ENCODE peak calls at places on chromosomes 11 and 22, in ten cellular contexts. One of them, this sample, is unnamed.

GRCh38 chr11:9982127-9982795 is 311.8 kb downstream of the SBF2 start:
- DNase-seq in NCI-H1105: no peak
- DNase-seq in neuronal stem cell: no peak
- DNase-seq in mesothelial cell of epicardium: no peak
- DNase-seq in fibroblast of pulmonary artery: no peak
- DNase-seq in stimulated activated CD4-positive, alpha-beta T cell treated with anti-CD3 and anti-CD28 coated beads, Interleukin-2, amount 100 ng/mL, for 4 hours: no peak
- DNase-seq in NCI-H2171: no peak
- DNase-seq in RCC 7860: no peak
- DNase-seq in coronary artery: no peak
- DNase-seq in heart left ventricle: no peak
- DNase-seq in this sample: no peak

GRCh38 chr11:122333476-122333875 is 217.5 kb upstream of the BLID start:
- DNase-seq in NCI-H1105: no peak
- DNase-seq in neuronal stem cell: no peak
- DNase-seq in mesothelial cell of epicardium: no peak
- DNase-seq in fibroblast of pulmonary artery: no peak
- DNase-seq in stimulated activated CD4-positive, alpha-beta T cell treated with anti-CD3 and anti-CD28 coated beads, Interleukin-2, amount 100 ng/mL, for 4 hours: no peak
- DNase-seq in NCI-H2171: no peak
- DNase-seq in RCC 7860: no peak
- DNase-seq in coronary artery: no peak
- DNase-seq in heart left ventricle: no peak
- DNase-seq in this sample: no peak

GRCh38 chr11:75276696-75277095 is 36.1 kb downstream of the TPBGL start:
- DNase-seq in NCI-H1105: peak; percentile 93
- DNase-seq in neuronal stem cell: no peak
- DNase-seq in mesothelial cell of epicardium: no peak
- DNase-seq in fibroblast of pulmonary artery: no peak
- DNase-seq in stimulated activated CD4-positive, alpha-beta T cell treated with anti-CD3 and anti-CD28 coated beads, Interleukin-2, amount 100 ng/mL, for 4 hours: no peak
- DNase-seq in NCI-H2171: peak; percentile 69
- DNase-seq in RCC 7860: no peak
- DNase-seq in coronary artery: no peak
- DNase-seq in heart left ventricle: no peak
- DNase-seq in this sample: no peak

GRCh38 chr11:33668468-33668825 is 32.2 kb downstream of the C11orf91 start:
- DNase-seq in NCI-H1105: peak; percentile 70
- DNase-seq in neuronal stem cell: no peak
- DNase-seq in mesothelial cell of epicardium: no peak
- DNase-seq in fibroblast of pulmonary artery: no peak
- DNase-seq in stimulated activated CD4-positive, alpha-beta T cell treated with anti-CD3 and anti-CD28 coated beads, Interleukin-2, amount 100 ng/mL, for 4 hours: no peak
- DNase-seq in NCI-H2171: peak; percentile 88
- DNase-seq in RCC 7860: no peak
- DNase-seq in coronary artery: no peak
- DNase-seq in heart left ventricle: no peak
- DNase-seq in this sample: no peak

GRCh38 chr22:23053912-23054530 is 16.3 kb upstream of the GNAZ start:
- DNase-seq in NCI-H1105: no peak
- DNase-seq in neuronal stem cell: no peak
- DNase-seq in mesothelial cell of epicardium: no peak
- DNase-seq in fibroblast of pulmonary artery: no peak
- DNase-seq in stimulated activated CD4-positive, alpha-beta T cell treated with anti-CD3 and anti-CD28 coated beads, Interleukin-2, amount 100 ng/mL, for 4 hours: no peak
- DNase-seq in NCI-H2171: no peak
- DNase-seq in RCC 7860: no peak
- DNase-seq in coronary artery: peak; percentile 58
- DNase-seq in heart left ventricle: no peak
- DNase-seq in this sample: peak; percentile 87

GRCh38 chr11:11179239-11179638 is 173.8 kb downstream of the CSNK2A3 start:
- DNase-seq in NCI-H1105: no peak
- DNase-seq in neuronal stem cell: no peak
- DNase-seq in mesothelial cell of epicardium: no peak
- DNase-seq in fibroblast of pulmonary artery: peak; percentile 48
- DNase-seq in stimulated activated CD4-positive, alpha-beta T cell treated with anti-CD3 and anti-CD28 coated beads, Interleukin-2, amount 100 ng/mL, for 4 hours: no peak
- DNase-seq in NCI-H2171: no peak
- DNase-seq in RCC 7860: peak; percentile 70
- DNase-seq in coronary artery: no peak
- DNase-seq in heart left ventricle: no peak
- DNase-seq in this sample: no peak

GRCh38 chr11:45610627-45611026 is 54.8 kb downstream of the CHST1 start:
- DNase-seq in NCI-H1105: no peak
- DNase-seq in neuronal stem cell: no peak
- DNase-seq in mesothelial cell of epicardium: no peak
- DNase-seq in fibroblast of pulmonary artery: no peak
- DNase-seq in stimulated activated CD4-positive, alpha-beta T cell treated with anti-CD3 and anti-CD28 coated beads, Interleukin-2, amount 100 ng/mL, for 4 hours: no peak
- DNase-seq in NCI-H2171: no peak
- DNase-seq in RCC 7860: no peak
- DNase-seq in coronary artery: no peak
- DNase-seq in heart left ventricle: peak; percentile 39
- DNase-seq in this sample: no peak

GRCh38 chr11:95076416-95076815 is 9.7 kb downstream of the SRSF8 start:
- DNase-seq in NCI-H1105: no peak
- DNase-seq in neuronal stem cell: no peak
- DNase-seq in mesothelial cell of epicardium: no peak
- DNase-seq in fibroblast of pulmonary artery: peak; percentile 97
- DNase-seq in stimulated activated CD4-positive, alpha-beta T cell treated with anti-CD3 and anti-CD28 coated beads, Interleukin-2, amount 100 ng/mL, for 4 hours: no peak
- DNase-seq in NCI-H2171: no peak
- DNase-seq in RCC 7860: no peak
- DNase-seq in coronary artery: no peak
- DNase-seq in heart left ventricle: no peak
- DNase-seq in this sample: no peak

GRCh38 chr22:46963672-46964545 is 201.5 kb downstream of the TBC1D22A start:
- DNase-seq in NCI-H1105: peak; percentile 84
- DNase-seq in neuronal stem cell: no peak
- DNase-seq in mesothelial cell of epicardium: no peak
- DNase-seq in fibroblast of pulmonary artery: no peak
- DNase-seq in stimulated activated CD4-positive, alpha-beta T cell treated with anti-CD3 and anti-CD28 coated beads, Interleukin-2, amount 100 ng/mL, for 4 hours: no peak
- DNase-seq in NCI-H2171: peak; percentile 17
- DNase-seq in RCC 7860: no peak
- DNase-seq in coronary artery: no peak
- DNase-seq in heart left ventricle: no peak
- DNase-seq in this sample: no peak

GRCh38 chr22:43238526-43239006 is 51.6 kb upstream of the TTLL12 start:
- DNase-seq in NCI-H1105: no peak
- DNase-seq in neuronal stem cell: no peak
- DNase-seq in mesothelial cell of epicardium: no peak
- DNase-seq in fibroblast of pulmonary artery: no peak
- DNase-seq in stimulated activated CD4-positive, alpha-beta T cell treated with anti-CD3 and anti-CD28 coated beads, Interleukin-2, amount 100 ng/mL, for 4 hours: no peak
- DNase-seq in NCI-H2171: no peak
- DNase-seq in RCC 7860: no peak
- DNase-seq in coronary artery: no peak
- DNase-seq in heart left ventricle: no peak
- DNase-seq in this sample: no peak

GRCh38 chr11:76201672-76202412 is 4.5 kb downstream of the WNT11 start:
- DNase-seq in NCI-H1105: no peak
- DNase-seq in neuronal stem cell: no peak
- DNase-seq in mesothelial cell of epicardium: no peak
- DNase-seq in fibroblast of pulmonary artery: no peak
- DNase-seq in stimulated activated CD4-positive, alpha-beta T cell treated with anti-CD3 and anti-CD28 coated beads, Interleukin-2, amount 100 ng/mL, for 4 hours: no peak
- DNase-seq in NCI-H2171: no peak
- DNase-seq in RCC 7860: no peak
- DNase-seq in coronary artery: no peak
- DNase-seq in heart left ventricle: no peak
- DNase-seq in this sample: no peak

GRCh38 chr11:32972781-32973180 is 42.9 kb upstream of the DEPDC7 start:
- DNase-seq in NCI-H1105: no peak
- DNase-seq in neuronal stem cell: no peak
- DNase-seq in mesothelial cell of epicardium: no peak
- DNase-seq in fibroblast of pulmonary artery: no peak
- DNase-seq in stimulated activated CD4-positive, alpha-beta T cell treated with anti-CD3 and anti-CD28 coated beads, Interleukin-2, amount 100 ng/mL, for 4 hours: no peak
- DNase-seq in NCI-H2171: no peak
- DNase-seq in RCC 7860: no peak
- DNase-seq in coronary artery: no peak
- DNase-seq in heart left ventricle: no peak
- DNase-seq in this sample: no peak

GRCh38 chr11:74138572-74138971 is 32.2 kb downstream of the C2CD3 start:
- DNase-seq in NCI-H1105: no peak
- DNase-seq in neuronal stem cell: peak; percentile 6
- DNase-seq in mesothelial cell of epicardium: no peak
- DNase-seq in fibroblast of pulmonary artery: peak; percentile 93
- DNase-seq in stimulated activated CD4-positive, alpha-beta T cell treated with anti-CD3 and anti-CD28 coated beads, Interleukin-2, amount 100 ng/mL, for 4 hours: no peak
- DNase-seq in NCI-H2171: no peak
- DNase-seq in RCC 7860: peak; percentile 95
- DNase-seq in coronary artery: no peak
- DNase-seq in heart left ventricle: no peak
- DNase-seq in this sample: no peak

GRCh38 chr11:17219016-17219415 is 11.2 kb upstream of the PIK3C2A start:
- DNase-seq in NCI-H1105: no peak
- DNase-seq in neuronal stem cell: no peak
- DNase-seq in mesothelial cell of epicardium: no peak
- DNase-seq in fibroblast of pulmonary artery: no peak
- DNase-seq in stimulated activated CD4-positive, alpha-beta T cell treated with anti-CD3 and anti-CD28 coated beads, Interleukin-2, amount 100 ng/mL, for 4 hours: no peak
- DNase-seq in NCI-H2171: no peak
- DNase-seq in RCC 7860: no peak
- DNase-seq in coronary artery: no peak
- DNase-seq in heart left ventricle: no peak
- DNase-seq in this sample: no peak

GRCh38 chr22:43039800-43040199 is 24.9 kb upstream of the PACSIN2 start:
- DNase-seq in NCI-H1105: peak; percentile 38
- DNase-seq in neuronal stem cell: no peak
- DNase-seq in mesothelial cell of epicardium: no peak
- DNase-seq in fibroblast of pulmonary artery: no peak
- DNase-seq in stimulated activated CD4-positive, alpha-beta T cell treated with anti-CD3 and anti-CD28 coated beads, Interleukin-2, amount 100 ng/mL, for 4 hours: no peak
- DNase-seq in NCI-H2171: peak; percentile 64
- DNase-seq in RCC 7860: no peak
- DNase-seq in coronary artery: no peak
- DNase-seq in heart left ventricle: no peak
- DNase-seq in this sample: no peak

GRCh38 chr11:79697905-79698304 is 257.1 kb upstream of the TENM4 start:
- DNase-seq in NCI-H1105: no peak
- DNase-seq in neuronal stem cell: no peak
- DNase-seq in mesothelial cell of epicardium: no peak
- DNase-seq in fibroblast of pulmonary artery: no peak
- DNase-seq in stimulated activated CD4-positive, alpha-beta T cell treated with anti-CD3 and anti-CD28 coated beads, Interleukin-2, amount 100 ng/mL, for 4 hours: no peak
- DNase-seq in NCI-H2171: no peak
- DNase-seq in RCC 7860: no peak
- DNase-seq in coronary artery: no peak
- DNase-seq in heart left ventricle: no peak
- DNase-seq in this sample: no peak

GRCh38 chr22:32411388-32411787 is 659 bp downstream of the RTCB start:
- DNase-seq in NCI-H1105: no peak
- DNase-seq in neuronal stem cell: no peak
- DNase-seq in mesothelial cell of epicardium: no peak
- DNase-seq in fibroblast of pulmonary artery: peak; percentile 23
- DNase-seq in stimulated activated CD4-positive, alpha-beta T cell treated with anti-CD3 and anti-CD28 coated beads, Interleukin-2, amount 100 ng/mL, for 4 hours: peak; percentile 6
- DNase-seq in NCI-H2171: no peak
- DNase-seq in RCC 7860: peak; percentile 8
- DNase-seq in coronary artery: no peak
- DNase-seq in heart left ventricle: no peak
- DNase-seq in this sample: peak; percentile 57

GRCh38 chr11:61004037-61004641 is 32.7 kb downstream of the CD6 start:
- DNase-seq in NCI-H1105: peak; percentile 71
- DNase-seq in neuronal stem cell: no peak
- DNase-seq in mesothelial cell of epicardium: peak; percentile 77
- DNase-seq in fibroblast of pulmonary artery: peak; percentile 50
- DNase-seq in stimulated activated CD4-positive, alpha-beta T cell treated with anti-CD3 and anti-CD28 coated beads, Interleukin-2, amount 100 ng/mL, for 4 hours: no peak
- DNase-seq in NCI-H2171: peak; percentile 56
- DNase-seq in RCC 7860: no peak
- DNase-seq in coronary artery: no peak
- DNase-seq in heart left ventricle: peak; percentile 38
- DNase-seq in this sample: no peak

GRCh38 chr11:121154473-121154872 is 53.4 kb downstream of the TECTA start:
- DNase-seq in NCI-H1105: peak; percentile 36
- DNase-seq in neuronal stem cell: no peak
- DNase-seq in mesothelial cell of epicardium: no peak
- DNase-seq in fibroblast of pulmonary artery: no peak
- DNase-seq in stimulated activated CD4-positive, alpha-beta T cell treated with anti-CD3 and anti-CD28 coated beads, Interleukin-2, amount 100 ng/mL, for 4 hours: no peak
- DNase-seq in NCI-H2171: no peak
- DNase-seq in RCC 7860: no peak
- DNase-seq in coronary artery: no peak
- DNase-seq in heart left ventricle: no peak
- DNase-seq in this sample: no peak

GRCh38 chr11:60988658-60989057 is 17.2 kb downstream of the CD6 start:
- DNase-seq in NCI-H1105: no peak
- DNase-seq in neuronal stem cell: no peak
- DNase-seq in mesothelial cell of epicardium: no peak
- DNase-seq in fibroblast of pulmonary artery: no peak
- DNase-seq in stimulated activated CD4-positive, alpha-beta T cell treated with anti-CD3 and anti-CD28 coated beads, Interleukin-2, amount 100 ng/mL, for 4 hours: no peak
- DNase-seq in NCI-H2171: no peak
- DNase-seq in RCC 7860: no peak
- DNase-seq in coronary artery: no peak
- DNase-seq in heart left ventricle: no peak
- DNase-seq in this sample: no peak

GRCh38 chr11:3073029-3073435 is 15.8 kb upstream of the CARS1 start:
- DNase-seq in NCI-H1105: no peak
- DNase-seq in neuronal stem cell: no peak
- DNase-seq in mesothelial cell of epicardium: no peak
- DNase-seq in fibroblast of pulmonary artery: peak; percentile 95
- DNase-seq in stimulated activated CD4-positive, alpha-beta T cell treated with anti-CD3 and anti-CD28 coated beads, Interleukin-2, amount 100 ng/mL, for 4 hours: no peak
- DNase-seq in NCI-H2171: no peak
- DNase-seq in RCC 7860: no peak
- DNase-seq in coronary artery: no peak
- DNase-seq in heart left ventricle: no peak
- DNase-seq in this sample: no peak

GRCh38 chr11:101914349-101914736 is 467 bp upstream of the CEP126 start:
- DNase-seq in NCI-H1105: no peak
- DNase-seq in neuronal stem cell: peak; percentile 11
- DNase-seq in mesothelial cell of epicardium: no peak
- DNase-seq in fibroblast of pulmonary artery: no peak
- DNase-seq in stimulated activated CD4-positive, alpha-beta T cell treated with anti-CD3 and anti-CD28 coated beads, Interleukin-2, amount 100 ng/mL, for 4 hours: no peak
- DNase-seq in NCI-H2171: no peak
- DNase-seq in RCC 7860: no peak
- DNase-seq in coronary artery: no peak
- DNase-seq in heart left ventricle: no peak
- DNase-seq in this sample: no peak

GRCh38 chr11:83609181-83609580 is 323.0 kb upstream of the CCDC90B start:
- DNase-seq in NCI-H1105: no peak
- DNase-seq in neuronal stem cell: no peak
- DNase-seq in mesothelial cell of epicardium: no peak
- DNase-seq in fibroblast of pulmonary artery: no peak
- DNase-seq in stimulated activated CD4-positive, alpha-beta T cell treated with anti-CD3 and anti-CD28 coated beads, Interleukin-2, amount 100 ng/mL, for 4 hours: no peak
- DNase-seq in NCI-H2171: no peak
- DNase-seq in RCC 7860: no peak
- DNase-seq in coronary artery: no peak
- DNase-seq in heart left ventricle: no peak
- DNase-seq in this sample: no peak

GRCh38 chr11:93935826-93936225 is 85.3 kb upstream of the HEPHL1 start:
- DNase-seq in NCI-H1105: peak; percentile 48
- DNase-seq in neuronal stem cell: no peak
- DNase-seq in mesothelial cell of epicardium: no peak
- DNase-seq in fibroblast of pulmonary artery: no peak
- DNase-seq in stimulated activated CD4-positive, alpha-beta T cell treated with anti-CD3 and anti-CD28 coated beads, Interleukin-2, amount 100 ng/mL, for 4 hours: no peak
- DNase-seq in NCI-H2171: no peak
- DNase-seq in RCC 7860: no peak
- DNase-seq in coronary artery: no peak
- DNase-seq in heart left ventricle: no peak
- DNase-seq in this sample: no peak

GRCh38 chr11:92226331-92227232 is 2.0 kb downstream of the FAT3 start:
- DNase-seq in NCI-H1105: peak; percentile 22
- DNase-seq in neuronal stem cell: peak; percentile 70
- DNase-seq in mesothelial cell of epicardium: peak; percentile 71
- DNase-seq in fibroblast of pulmonary artery: no peak
- DNase-seq in stimulated activated CD4-positive, alpha-beta T cell treated with anti-CD3 and anti-CD28 coated beads, Interleukin-2, amount 100 ng/mL, for 4 hours: no peak
- DNase-seq in NCI-H2171: no peak
- DNase-seq in RCC 7860: no peak
- DNase-seq in coronary artery: peak; percentile 76
- DNase-seq in heart left ventricle: no peak
- DNase-seq in this sample: no peak

GRCh38 chr22:39308614-39309363 is 10.6 kb downstream of the RPL3 start:
- DNase-seq in NCI-H1105: no peak
- DNase-seq in neuronal stem cell: no peak
- DNase-seq in mesothelial cell of epicardium: no peak
- DNase-seq in fibroblast of pulmonary artery: peak; percentile 96
- DNase-seq in stimulated activated CD4-positive, alpha-beta T cell treated with anti-CD3 and anti-CD28 coated beads, Interleukin-2, amount 100 ng/mL, for 4 hours: no peak
- DNase-seq in NCI-H2171: no peak
- DNase-seq in RCC 7860: peak; percentile 91
- DNase-seq in coronary artery: peak; percentile 89
- DNase-seq in heart left ventricle: peak; percentile 70
- DNase-seq in this sample: no peak

GRCh38 chr11:118076754-118077281 is at the start of gene TMPRSS4:
- DNase-seq in NCI-H1105: peak; percentile 93
- DNase-seq in neuronal stem cell: no peak
- DNase-seq in mesothelial cell of epicardium: no peak
- DNase-seq in fibroblast of pulmonary artery: no peak
- DNase-seq in stimulated activated CD4-positive, alpha-beta T cell treated with anti-CD3 and anti-CD28 coated beads, Interleukin-2, amount 100 ng/mL, for 4 hours: no peak
- DNase-seq in NCI-H2171: no peak
- DNase-seq in RCC 7860: no peak
- DNase-seq in coronary artery: no peak
- DNase-seq in heart left ventricle: no peak
- DNase-seq in this sample: no peak

GRCh38 chr11:120284272-120284671 is 40.8 kb upstream of the TLCD5 start:
- DNase-seq in NCI-H1105: no peak
- DNase-seq in neuronal stem cell: no peak
- DNase-seq in mesothelial cell of epicardium: no peak
- DNase-seq in fibroblast of pulmonary artery: no peak
- DNase-seq in stimulated activated CD4-positive, alpha-beta T cell treated with anti-CD3 and anti-CD28 coated beads, Interleukin-2, amount 100 ng/mL, for 4 hours: no peak
- DNase-seq in NCI-H2171: no peak
- DNase-seq in RCC 7860: no peak
- DNase-seq in coronary artery: no peak
- DNase-seq in heart left ventricle: no peak
- DNase-seq in this sample: no peak